ENCODE peak calls at places on chromosomes 3 and 15, in six cellular contexts. N is AG10803; J is NCI-H1092; I is activated T-helper 1 cell treated with anti-CD3 and anti-CD28 coated beads, Interleukin-2, amount 50 U/mL, for 16 hours; X is NCI-H345; K is cardiac muscle cell. F is an unnamed sample.

GRCh38 chr3:78238811-78239210 is 1198.9 kb downstream of the ROBO2 start:
- DNase-seq in N (no peak), J (no peak), I (no peak), X (no peak), K (no peak), F (no peak)

GRCh38 chr3:53166781-53167291 is 5.8 kb downstream of the PRKCD start:
- DNase-seq in N (peak; percentile 65), J (no peak), I (no peak), X (no peak), K (peak; percentile 86), F (no peak)

GRCh38 chr3:122754867-122755835 is 38.5 kb downstream of the HSPBAP1 start:
- DNase-seq in N (peak; percentile 39), J (no peak), I (no peak), X (no peak), K (peak; percentile 67), F (no peak)

GRCh38 chr3:127150915-127151564 is 41.9 kb upstream of the PRR23E start:
- DNase-seq in N (no peak), J (no peak), I (no peak), X (peak; percentile 13), K (no peak), F (no peak)

GRCh38 chr3:122416966-122417365 is 1.1 kb upstream of the WDR5B start:
- DNase-seq in N (no peak), J (no peak), I (no peak), X (no peak), K (no peak), F (no peak)

GRCh38 chr3:24254649-24255048 is 240.0 kb downstream of the THRB start:
- DNase-seq in N (peak; percentile 97), J (no peak), I (no peak), X (no peak), K (peak; percentile 73), F (peak; percentile 74)

GRCh38 chr3:8741581-8742355 is 8.2 kb downstream of the CAV3 start:
- DNase-seq in N (peak; percentile 79), J (no peak), I (no peak), X (no peak), K (peak; percentile 92), F (peak; percentile 81)

GRCh38 chr15:65884511-65884910 is 15.2 kb downstream of the RAB11A start:
- DNase-seq in N (no peak), J (no peak), I (no peak), X (no peak), K (no peak), F (no peak)

GRCh38 chr3:172448661-172449467 is 608 bp upstream of the GHSR start:
- DNase-seq in N (no peak), J (no peak), I (no peak), X (no peak), K (no peak), F (no peak)

GRCh38 chr3:28476194-28476593 is 127.6 kb upstream of the AZI2 start:
- DNase-seq in N (peak; percentile 66), J (peak; percentile 15), I (no peak), X (peak; percentile 11), K (peak; percentile 71), F (peak; percentile 38)

GRCh38 chr3:105062853-105063252 is 303.9 kb upstream of the ALCAM start:
- DNase-seq in N (no peak), J (no peak), I (no peak), X (peak; percentile 6), K (no peak), F (no peak)

GRCh38 chr3:64417816-64418215 is 192.6 kb upstream of the PRICKLE2 start:
- DNase-seq in N (peak; percentile 59), J (no peak), I (no peak), X (no peak), K (peak; percentile 53), F (peak; percentile 53)

GRCh38 chr3:195195321-195196209 is 75.4 kb downstream of the XXYLT1 start:
- DNase-seq in N (no peak), J (peak; percentile 79), I (no peak), X (peak; percentile 95), K (no peak), F (no peak)

GRCh38 chr3:11037241-11037873 is 44.8 kb downstream of the SLC6A1 start:
- DNase-seq in N (no peak), J (no peak), I (no peak), X (no peak), K (no peak), F (no peak)

GRCh38 chr3:30347679-30348216 is 258.7 kb upstream of the TGFBR2 start:
- DNase-seq in N (peak; percentile 85), J (no peak), I (no peak), X (no peak), K (peak; percentile 62), F (peak; percentile 23)

GRCh38 chr3:125480656-125481374 is 39.2 kb downstream of the SNX4 start:
- DNase-seq in N (peak; percentile 81), J (no peak), I (no peak), X (no peak), K (peak; percentile 62), F (no peak)

GRCh38 chr3:14295777-14296176 is 106.6 kb upstream of the SLC6A6 start:
- DNase-seq in N (no peak), J (no peak), I (no peak), X (no peak), K (no peak), F (peak; percentile 14)

GRCh38 chr15:69154684-69155083 is 5.8 kb upstream of the GLCE start:
- DNase-seq in N (peak; percentile 81), J (no peak), I (no peak), X (no peak), K (peak; percentile 85), F (peak; percentile 14)

GRCh38 chr3:78879516-78879860 is 888.3 kb downstream of the ROBO1 start:
- DNase-seq in N (no peak), J (no peak), I (no peak), X (no peak), K (no peak), F (no peak)

GRCh38 chr3:109072208-109072607 is 45.7 kb downstream of the MORC1 start:
- DNase-seq in N (no peak), J (no peak), I (no peak), X (no peak), K (no peak), F (no peak)

GRCh38 chr15:69513450-69513849 is 60.8 kb downstream of the RPLP1 start:
- DNase-seq in N (no peak), J (no peak), I (no peak), X (no peak), K (no peak), F (no peak)

GRCh38 chr3:22606938-22607337 is 596.2 kb upstream of the UBE2E2 start:
- DNase-seq in N (no peak), J (no peak), I (no peak), X (no peak), K (no peak), F (peak; percentile 24)

GRCh38 chr15:74432968-74433591 is 678 bp downstream of the SEMA7A start:
- DNase-seq in N (peak; percentile 30), J (no peak), I (no peak), X (no peak), K (no peak), F (no peak)

GRCh38 chr3:123678108-123678511 is 93.3 kb upstream of the HACD2 start:
- DNase-seq in N (peak; percentile 90), J (no peak), I (no peak), X (no peak), K (peak; percentile 75), F (peak; percentile 99)

GRCh38 chr3:36380171-36381031 is at the start of gene STAC:
- DNase-seq in N (peak; percentile 36), J (peak; percentile 4), I (no peak), X (peak; percentile 22), K (peak; percentile 12), F (peak; percentile 28)

GRCh38 chr15:73905224-73905827 is 20.9 kb upstream of the LOXL1 start:
- DNase-seq in N (no peak), J (no peak), I (no peak), X (no peak), K (no peak), F (no peak)

GRCh38 chr15:79562538-79563298 is 130.6 kb downstream of the MINAR1 start:
- DNase-seq in N (no peak), J (no peak), I (no peak), X (no peak), K (no peak), F (no peak)